ENCODE peak calls at places on chromosome X, in five cellular contexts. One of them, this sample, is unnamed.

GRCh38 chrX:147602297-147602696 is 309.4 kb upstream of the FMR1 start:
- DNase-seq in tibial nerve: no peak
- DNase-seq in lower lobe of right lung: no peak
- DNase-seq in left ventricle myocardium inferior: no peak
- DNase-seq in endodermal cell: no peak
- DNase-seq in this sample: no peak

GRCh38 chrX:150683536-150684146 is 9.6 kb upstream of the MTMR1 start:
- DNase-seq in tibial nerve: no peak
- DNase-seq in left ventricle myocardium inferior: no peak
- DNase-seq in endodermal cell: no peak
- DNase-seq in lower lobe of right lung: no peak
- DNase-seq in this sample: no peak

GRCh38 chrX:153780678-153781427 is at the start of gene SRPK3:
- DNase-seq in lower lobe of right lung: no peak
- DNase-seq in endodermal cell: no peak
- DNase-seq in tibial nerve: no peak
- DNase-seq in left ventricle myocardium inferior: peak; percentile 33
- DNase-seq in this sample: no peak

GRCh38 chrX:77436682-77437081 is 10.5 kb upstream of the FGF16 start:
- DNase-seq in left ventricle myocardium inferior: no peak
- DNase-seq in endodermal cell: no peak
- DNase-seq in tibial nerve: no peak
- DNase-seq in lower lobe of right lung: no peak
- DNase-seq in this sample: no peak

GRCh38 chrX:131729295-131729694 is 185.4 kb downstream of the OR13H1 start:
- DNase-seq in tibial nerve: no peak
- DNase-seq in left ventricle myocardium inferior: no peak
- DNase-seq in lower lobe of right lung: no peak
- DNase-seq in endodermal cell: no peak
- DNase-seq in this sample: peak; percentile 92

GRCh38 chrX:13778916-13779315 is 38.0 kb downstream of the GPM6B start:
- DNase-seq in endodermal cell: no peak
- DNase-seq in lower lobe of right lung: no peak
- DNase-seq in tibial nerve: no peak
- DNase-seq in left ventricle myocardium inferior: no peak
- DNase-seq in this sample: no peak

GRCh38 chrX:16934212-16934611 is 12.2 kb upstream of the REPS2 start:
- DNase-seq in lower lobe of right lung: no peak
- DNase-seq in left ventricle myocardium inferior: no peak
- DNase-seq in tibial nerve: no peak
- DNase-seq in endodermal cell: no peak
- DNase-seq in this sample: no peak

GRCh38 chrX:81174286-81174685 is 27.4 kb downstream of the HMGN5 start:
- DNase-seq in endodermal cell: no peak
- DNase-seq in lower lobe of right lung: no peak
- DNase-seq in tibial nerve: no peak
- DNase-seq in left ventricle myocardium inferior: no peak
- DNase-seq in this sample: no peak

GRCh38 chrX:27679281-27679680 is 89.1 kb downstream of the DCAF8L2 start:
- DNase-seq in endodermal cell: no peak
- DNase-seq in tibial nerve: no peak
- DNase-seq in left ventricle myocardium inferior: no peak
- DNase-seq in lower lobe of right lung: no peak
- DNase-seq in this sample: no peak

GRCh38 chrX:101260435-101260834 is 30.7 kb downstream of the TAF7L start:
- DNase-seq in tibial nerve: no peak
- DNase-seq in lower lobe of right lung: no peak
- DNase-seq in left ventricle myocardium inferior: no peak
- DNase-seq in endodermal cell: peak; percentile 49
- DNase-seq in this sample: no peak

GRCh38 chrX:7993873-7994272 is 66.7 kb upstream of the PNPLA4 start:
- DNase-seq in tibial nerve: no peak
- DNase-seq in endodermal cell: no peak
- DNase-seq in left ventricle myocardium inferior: no peak
- DNase-seq in lower lobe of right lung: no peak
- DNase-seq in this sample: no peak

GRCh38 chrX:151985955-151986354 is 11.5 kb upstream of the GABRE start:
- DNase-seq in left ventricle myocardium inferior: peak; percentile 20
- DNase-seq in endodermal cell: no peak
- DNase-seq in lower lobe of right lung: no peak
- DNase-seq in tibial nerve: no peak
- DNase-seq in this sample: no peak

GRCh38 chrX:93422693-93423092 is 250.7 kb downstream of the NAP1L3 start:
- DNase-seq in endodermal cell: peak; percentile 70
- DNase-seq in left ventricle myocardium inferior: no peak
- DNase-seq in tibial nerve: no peak
- DNase-seq in lower lobe of right lung: no peak
- DNase-seq in this sample: no peak

GRCh38 chrX:1111543-1112300 is 100.7 kb downstream of the CRLF2 start:
- DNase-seq in lower lobe of right lung: no peak
- DNase-seq in tibial nerve: no peak
- DNase-seq in endodermal cell: peak; percentile 86
- DNase-seq in left ventricle myocardium inferior: no peak
- DNase-seq in this sample: no peak

GRCh38 chrX:140817943-140818342 is 108.4 kb downstream of the LINC00632 start:
- DNase-seq in tibial nerve: no peak
- DNase-seq in left ventricle myocardium inferior: no peak
- DNase-seq in endodermal cell: no peak
- DNase-seq in lower lobe of right lung: no peak
- DNase-seq in this sample: no peak

GRCh38 chrX:106959897-106960296 is 39.7 kb downstream of the CLDN2 start:
- DNase-seq in tibial nerve: no peak
- DNase-seq in left ventricle myocardium inferior: no peak
- DNase-seq in endodermal cell: peak; percentile 36
- DNase-seq in lower lobe of right lung: no peak
- DNase-seq in this sample: no peak

GRCh38 chrX:2627272-2627867 is 63.7 kb upstream of the CD99 start:
- DNase-seq in left ventricle myocardium inferior: no peak
- DNase-seq in tibial nerve: no peak
- DNase-seq in lower lobe of right lung: no peak
- DNase-seq in endodermal cell: peak; percentile 87
- DNase-seq in this sample: no peak

GRCh38 chrX:13699183-13699826 is 10.4 kb downstream of the RAB9A start:
- DNase-seq in left ventricle myocardium inferior: no peak
- DNase-seq in tibial nerve: no peak
- DNase-seq in endodermal cell: no peak
- DNase-seq in lower lobe of right lung: no peak
- DNase-seq in this sample: no peak

GRCh38 chrX:115332832-115333231 is 43.3 kb downstream of the LUZP4 start:
- DNase-seq in endodermal cell: no peak
- DNase-seq in left ventricle myocardium inferior: no peak
- DNase-seq in lower lobe of right lung: no peak
- DNase-seq in tibial nerve: no peak
- DNase-seq in this sample: no peak

GRCh38 chrX:13691845-13692334 is 3.0 kb downstream of the RAB9A start:
- DNase-seq in lower lobe of right lung: no peak
- DNase-seq in left ventricle myocardium inferior: no peak
- DNase-seq in endodermal cell: no peak
- DNase-seq in tibial nerve: no peak
- DNase-seq in this sample: no peak

GRCh38 chrX:17689971-17690409 is 47.3 kb upstream of the SCML1 start:
- DNase-seq in lower lobe of right lung: no peak
- DNase-seq in left ventricle myocardium inferior: no peak
- DNase-seq in endodermal cell: peak; percentile 69
- DNase-seq in tibial nerve: no peak
- DNase-seq in this sample: no peak

GRCh38 chrX:153595859-153596857 is 2.8 kb downstream of the CCNQ start:
- DNase-seq in tibial nerve: no peak
- DNase-seq in left ventricle myocardium inferior: no peak
- DNase-seq in endodermal cell: no peak
- DNase-seq in lower lobe of right lung: no peak
- DNase-seq in this sample: no peak

GRCh38 chrX:49073641-49074575 is at the start of gene PRAF2:
- DNase-seq in left ventricle myocardium inferior: peak; percentile 93
- DNase-seq in lower lobe of right lung: peak; percentile 96
- DNase-seq in tibial nerve: peak; percentile 86
- DNase-seq in endodermal cell: peak; percentile 95
- DNase-seq in this sample: peak; percentile 96

GRCh38 chrX:100417671-100418070 is 7.6 kb upstream of the PCDH19 start:
- DNase-seq in left ventricle myocardium inferior: no peak
- DNase-seq in endodermal cell: no peak
- DNase-seq in tibial nerve: no peak
- DNase-seq in lower lobe of right lung: no peak
- DNase-seq in this sample: no peak

GRCh38 chrX:68998716-68999115 is 166.5 kb downstream of the PJA1 start:
- DNase-seq in lower lobe of right lung: no peak
- DNase-seq in tibial nerve: no peak
- DNase-seq in left ventricle myocardium inferior: no peak
- DNase-seq in endodermal cell: peak; percentile 44
- DNase-seq in this sample: peak; percentile 40

GRCh38 chrX:118346258-118347094 is 570 bp downstream of the WDR44 start:
- DNase-seq in endodermal cell: peak; percentile 76
- DNase-seq in tibial nerve: peak; percentile 12
- DNase-seq in left ventricle myocardium inferior: peak; percentile 39
- DNase-seq in lower lobe of right lung: peak; percentile 65
- DNase-seq in this sample: no peak

GRCh38 chrX:39653656-39654055 is 444.1 kb downstream of the BCOR start:
- DNase-seq in lower lobe of right lung: no peak
- DNase-seq in tibial nerve: no peak
- DNase-seq in endodermal cell: peak; percentile 79
- DNase-seq in left ventricle myocardium inferior: no peak
- DNase-seq in this sample: no peak

GRCh38 chrX:38654302-38654701 is 93.0 kb downstream of the TSPAN7 start:
- DNase-seq in tibial nerve: no peak
- DNase-seq in lower lobe of right lung: no peak
- DNase-seq in endodermal cell: no peak
- DNase-seq in left ventricle myocardium inferior: no peak
- DNase-seq in this sample: no peak

GRCh38 chrX:105191878-105192277 is 28.6 kb downstream of the TEX13A start:
- DNase-seq in left ventricle myocardium inferior: no peak
- DNase-seq in tibial nerve: no peak
- DNase-seq in endodermal cell: peak; percentile 71
- DNase-seq in lower lobe of right lung: no peak
- DNase-seq in this sample: no peak

GRCh38 chrX:65706041-65706828 is 38.8 kb downstream of the MSN start:
- DNase-seq in left ventricle myocardium inferior: peak; percentile 33
- DNase-seq in tibial nerve: no peak
- DNase-seq in lower lobe of right lung: no peak
- DNase-seq in endodermal cell: peak; percentile 61
- DNase-seq in this sample: peak; percentile 70

GRCh38 chrX:65702956-65703355 is 35.5 kb downstream of the MSN start:
- DNase-seq in endodermal cell: no peak
- DNase-seq in tibial nerve: no peak
- DNase-seq in left ventricle myocardium inferior: no peak
- DNase-seq in lower lobe of right lung: no peak
- DNase-seq in this sample: no peak

GRCh38 chrX:65712005-65712861 is 44.8 kb downstream of the MSN start:
- DNase-seq in endodermal cell: no peak
- DNase-seq in tibial nerve: no peak
- DNase-seq in lower lobe of right lung: no peak
- DNase-seq in left ventricle myocardium inferior: no peak
- DNase-seq in this sample: no peak

GRCh38 chrX:65705439-65705838 is 38.0 kb downstream of the MSN start:
- DNase-seq in endodermal cell: no peak
- DNase-seq in lower lobe of right lung: no peak
- DNase-seq in left ventricle myocardium inferior: no peak
- DNase-seq in tibial nerve: no peak
- DNase-seq in this sample: no peak

DNA sequence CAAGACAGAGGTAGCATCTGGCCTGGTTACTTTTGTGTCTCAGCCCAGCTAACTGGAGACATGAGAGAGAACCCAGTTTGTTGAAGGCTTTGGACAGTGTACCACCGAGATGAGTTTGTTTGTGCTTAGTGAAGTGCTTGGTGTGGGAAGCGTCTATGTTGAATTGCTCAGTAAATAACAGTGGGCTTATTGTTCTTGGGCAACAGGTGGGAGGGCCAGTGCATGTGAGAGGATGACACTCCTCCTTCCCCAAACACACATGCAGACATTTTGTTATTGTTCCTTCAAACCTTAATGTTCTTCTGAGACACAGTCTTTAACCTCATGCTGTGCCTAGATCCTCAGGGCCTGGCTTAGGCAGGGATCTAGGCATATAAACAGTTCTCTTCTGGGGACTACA is 39.7 kb downstream of the MSN start:
- DNase-seq in lower lobe of right lung: no peak
- DNase-seq in tibial nerve: no peak
- DNase-seq in left ventricle myocardium inferior: no peak
- DNase-seq in endodermal cell: peak; percentile 43
- DNase-seq in this sample: no peak
- H3K27ac ChIP-seq in lower lobe of right lung: peak overlapping the region; percentile 68
- H3K27ac ChIP-seq in tibial nerve: peak overlapping the region; percentile 12
- H3K27ac ChIP-seq in left ventricle myocardium inferior: peak overlapping the region; percentile 85
- H3K27ac ChIP-seq in endodermal cell: no peak overlapping the region
- H3K27ac ChIP-seq in this sample: peak overlapping the region; percentile 85

GRCh38 chrX:10648608-10649007 is 28.2 kb upstream of the MID1 start:
- DNase-seq in lower lobe of right lung: no peak
- DNase-seq in left ventricle myocardium inferior: no peak
- DNase-seq in endodermal cell: no peak
- DNase-seq in tibial nerve: no peak
- DNase-seq in this sample: no peak
- H3K27ac ChIP-seq in lower lobe of right lung: no peak overlapping the region
- H3K27ac ChIP-seq in left ventricle myocardium inferior: no peak overlapping the region
- H3K27ac ChIP-seq in endodermal cell: no peak overlapping the region
- H3K27ac ChIP-seq in tibial nerve: no peak overlapping the region
- H3K27ac ChIP-seq in this sample: no peak overlapping the region

GRCh38 chrX:63746278-63746677 is 38.7 kb downstream of the ARHGEF9 start:
- DNase-seq in endodermal cell: no peak
- DNase-seq in tibial nerve: no peak
- DNase-seq in lower lobe of right lung: no peak
- DNase-seq in left ventricle myocardium inferior: no peak
- DNase-seq in this sample: no peak

GRCh38 chrX:63743596-63743995 is 41.4 kb downstream of the ARHGEF9 start:
- DNase-seq in endodermal cell: no peak
- DNase-seq in left ventricle myocardium inferior: no peak
- DNase-seq in tibial nerve: no peak
- DNase-seq in lower lobe of right lung: no peak
- DNase-seq in this sample: no peak

GRCh38 chrX:63746715-63747114 is 38.3 kb downstream of the ARHGEF9 start:
- DNase-seq in left ventricle myocardium inferior: no peak
- DNase-seq in endodermal cell: no peak
- DNase-seq in tibial nerve: no peak
- DNase-seq in lower lobe of right lung: no peak
- DNase-seq in this sample: no peak

GRCh38 chrX:63747331-63747730 is 37.7 kb downstream of the ARHGEF9 start:
- DNase-seq in endodermal cell: no peak
- DNase-seq in tibial nerve: no peak
- DNase-seq in lower lobe of right lung: no peak
- DNase-seq in left ventricle myocardium inferior: no peak
- DNase-seq in this sample: no peak

DNA sequence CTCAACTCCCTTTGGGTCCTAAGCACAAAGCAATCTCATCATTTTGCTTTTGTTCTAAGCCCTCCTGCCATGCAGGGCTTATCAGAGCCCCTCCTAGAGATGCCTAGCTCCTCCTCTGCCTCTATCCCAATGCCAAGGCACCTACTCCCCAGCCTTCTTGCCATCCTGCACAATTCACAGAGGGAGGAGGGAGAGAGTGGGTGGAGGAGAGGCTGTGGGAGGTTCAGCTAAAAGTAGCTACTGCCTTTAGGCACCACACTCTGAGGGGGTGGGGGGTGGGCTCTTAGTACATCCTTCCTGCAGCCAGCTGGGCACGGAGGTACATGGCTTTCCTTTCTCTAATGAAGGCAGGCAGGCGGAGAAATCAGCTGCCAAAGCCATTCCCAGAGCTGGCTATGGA is 40.2 kb downstream of the ARHGEF9 start:
- DNase-seq in tibial nerve: no peak
- DNase-seq in endodermal cell: no peak
- DNase-seq in lower lobe of right lung: no peak
- DNase-seq in left ventricle myocardium inferior: no peak
- DNase-seq in this sample: no peak
- H3K27ac ChIP-seq in tibial nerve: no peak overlapping the region
- H3K27ac ChIP-seq in endodermal cell: no peak overlapping the region
- H3K27ac ChIP-seq in lower lobe of right lung: no peak overlapping the region
- H3K27ac ChIP-seq in left ventricle myocardium inferior: no peak overlapping the region
- H3K27ac ChIP-seq in this sample: peak overlapping the region; percentile 75

GRCh38 chrX:53085661-53086229 is 3.6 kb downstream of the TSPYL2 start:
- DNase-seq in lower lobe of right lung: no peak
- DNase-seq in endodermal cell: no peak
- DNase-seq in left ventricle myocardium inferior: no peak
- DNase-seq in tibial nerve: no peak
- DNase-seq in this sample: no peak
- H3K27ac ChIP-seq in lower lobe of right lung: no peak overlapping the region
- H3K27ac ChIP-seq in endodermal cell: no peak overlapping the region
- H3K27ac ChIP-seq in left ventricle myocardium inferior: peak overlapping the region; percentile 88
- H3K27ac ChIP-seq in tibial nerve: peak overlapping the region; percentile 95
- H3K27ac ChIP-seq in this sample: peak overlapping the region; percentile 84

This sample was measured in right atrium auricular region.